ENCODE peak calls at places on chromosomes 13 and 19, in six cellular contexts. V is kidney glomerular epithelial cell, B is germinal center, D is fibroblast of the conjunctiva, C is tibial artery, A is left ventricle myocardium superior. Z is an unnamed sample.
A peak's percentile ranks its signal among the peaks of the same experiment; 100 is the strongest.

GRCh38 chr19:33702606-33703437 is 81.1 kb downstream of the CHST8 start:
- DNase-seq in V (no peak), B (no peak), D (no peak), C (no peak), A (no peak), Z (no peak)

GRCh38 chr19:3608079-3608641 is 1.5 kb upstream of the TBXA2R start:
- DNase-seq in V (no peak), B (no peak), D (no peak), C (no peak), A (no peak), Z (no peak)

GRCh38 chr19:54606891-54607781 is 13.7 kb downstream of the LILRA1 start:
- DNase-seq in V (no peak), B (no peak), D (no peak), C (no peak), A (no peak), Z (peak; percentile 66)

GRCh38 chr19:10228925-10229324 is 2.2 kb downstream of the S1PR2 start:
- DNase-seq in V (no peak), B (peak; percentile 62), D (no peak), C (no peak), A (no peak), Z (peak; percentile 73)

GRCh38 chr19:5307655-5308054 is 33.0 kb downstream of the PTPRS start:
- DNase-seq in V (no peak), B (no peak), D (no peak), C (no peak), A (no peak), Z (no peak)

GRCh38 chr13:57286511-57287098 is 119.6 kb downstream of the PRR20E start:
- DNase-seq in V (no peak), B (no peak), D (no peak), C (no peak), A (no peak), Z (no peak)

GRCh38 chr13:38090913-38091312 is 221.3 kb upstream of the TRPC4 start:
- DNase-seq in V (no peak), B (no peak), D (no peak), C (no peak), A (no peak), Z (no peak)

GRCh38 chr13:76790519-76791289 is 95.5 kb downstream of the KCTD12 start:
- DNase-seq in V (peak; percentile 21), B (no peak), D (no peak), C (no peak), A (no peak), Z (no peak)

GRCh38 chr19:52991484-52991883 is 22.2 kb upstream of the ERVV-1 start:
- DNase-seq in V (peak; percentile 53), B (no peak), D (no peak), C (no peak), A (no peak), Z (no peak)

GRCh38 chr19:5804516-5805464 is at the start of gene NRTN:
- DNase-seq in V (no peak), B (peak; percentile 83), D (no peak), C (no peak), A (no peak), Z (no peak)

GRCh38 chr19:1264801-1265610 is 4.1 kb upstream of the CIRBP start:
- DNase-seq in V (peak; percentile 37), B (peak; percentile 69), D (peak; percentile 73), C (peak; percentile 80), A (peak; percentile 79), Z (peak; percentile 75)

GRCh38 chr19:16266586-16266942 is 58.1 kb upstream of the KLF2 start:
- DNase-seq in V (no peak), B (no peak), D (no peak), C (no peak), A (no peak), Z (no peak)

GRCh38 chr13:109180905-109181425 is 551.6 kb downstream of the MYO16 start:
- DNase-seq in V (peak; percentile 48), B (no peak), D (peak; percentile 47), C (no peak), A (no peak), Z (no peak)

GRCh38 chr19:27748551-27749152 is 1464.3 kb downstream of the UQCRFS1 start:
- DNase-seq in V (no peak), B (no peak), D (no peak), C (peak; percentile 5), A (no peak), Z (no peak)

GRCh38 chr13:78589206-78589605 is 14.1 kb downstream of the POU4F1 start:
- DNase-seq in V (no peak), B (no peak), D (no peak), C (no peak), A (peak; percentile 69), Z (peak; percentile 44)

GRCh38 chr13:64130170-64130569 is 2714.5 kb upstream of the PCDH20 start:
- DNase-seq in V (no peak), B (no peak), D (no peak), C (no peak), A (no peak), Z (no peak)

GRCh38 chr13:101706651-101707050 is 254.2 kb downstream of the ITGBL1 start:
- DNase-seq in V (peak; percentile 66), B (no peak), D (peak; percentile 86), C (no peak), A (no peak), Z (no peak)

GRCh38 chr13:32642858-32643257 is 56.6 kb downstream of the PDS5B start:
- DNase-seq in V (no peak), B (no peak), D (no peak), C (no peak), A (no peak), Z (no peak)

GRCh38 chr13:26017196-26017921 is 34.5 kb downstream of the SHISA2 start:
- DNase-seq in V (no peak), B (no peak), D (no peak), C (no peak), A (no peak), Z (no peak)

GRCh38 chr13:93561553-93561952 is 334.9 kb downstream of the GPC6 start:
- DNase-seq in V (no peak), B (no peak), D (no peak), C (no peak), A (no peak), Z (no peak)